ENCODE peak calls at places on chromosomes 3 and 15, in five cellular contexts. L, V, T, D and M are unnamed samples.

GRCh38 chr3:89586256-89586655 is 478.8 kb downstream of the EPHA3 start:
- DNase-seq in L (no peak), V (no peak), T (no peak), D (no peak), M (no peak)

GRCh38 chr15:88257311-88257901 is 867 bp upstream of the NTRK3 start:
- DNase-seq in L (no peak), V (no peak), T (no peak), D (no peak), M (no peak)

GRCh38 chr3:102181202-102181920 is 253.5 kb upstream of the ZPLD1 start:
- DNase-seq in L (no peak), V (no peak), T (peak; percentile 94), D (peak; percentile 97), M (no peak)

GRCh38 chr3:12185172-12185710 is 26.5 kb upstream of the TIMP4 start:
- DNase-seq in L (no peak), V (no peak), T (no peak), D (no peak), M (no peak)

GRCh38 chr3:17030956-17031652 is 146.3 kb downstream of the PLCL2 start:
- DNase-seq in L (no peak), V (no peak), T (no peak), D (no peak), M (no peak)

GRCh38 chr3:169339386-169339785 is 324.1 kb downstream of the MECOM start:
- DNase-seq in L (no peak), V (no peak), T (no peak), D (no peak), M (no peak)

GRCh38 chr3:13883681-13884080 is 3.8 kb upstream of the WNT7A start:
- DNase-seq in L (no peak), V (no peak), T (no peak), D (no peak), M (no peak)

GRCh38 chr3:189813652-189814245 is 182.6 kb downstream of the TP63 start:
- DNase-seq in L (no peak), V (no peak), T (no peak), D (no peak), M (no peak)

GRCh38 chr3:69914395-69914794 is 85.1 kb upstream of the SAMMSON start:
- DNase-seq in L (no peak), V (no peak), T (no peak), D (no peak), M (no peak)

GRCh38 chr3:17183951-17184550 is 299.3 kb downstream of the PLCL2 start:
- DNase-seq in L (no peak), V (no peak), T (peak; percentile 45), D (peak; percentile 58), M (no peak)

GRCh38 chr3:24004171-24004938 is 59.3 kb downstream of the NR1D2 start:
- DNase-seq in L (no peak), V (peak; percentile 26), T (no peak), D (no peak), M (no peak)

GRCh38 chr3:119255214-119255613 is 14.5 kb upstream of the B4GALT4 start:
- DNase-seq in L (no peak), V (no peak), T (no peak), D (no peak), M (no peak)

GRCh38 chr3:53229606-53230005 is 26.2 kb downstream of the TKT start:
- DNase-seq in L (no peak), V (no peak), T (no peak), D (no peak), M (no peak)

GRCh38 chr15:88658972-88659931 is 20.4 kb downstream of the ISG20 start:
- DNase-seq in L (no peak), V (no peak), T (peak; percentile 60), D (no peak), M (no peak)

GRCh38 chr3:179438836-179439235 is 12.4 kb downstream of the GNB4 start:
- DNase-seq in L (no peak), V (peak; percentile 57), T (no peak), D (no peak), M (peak; percentile 74)

DNA sequence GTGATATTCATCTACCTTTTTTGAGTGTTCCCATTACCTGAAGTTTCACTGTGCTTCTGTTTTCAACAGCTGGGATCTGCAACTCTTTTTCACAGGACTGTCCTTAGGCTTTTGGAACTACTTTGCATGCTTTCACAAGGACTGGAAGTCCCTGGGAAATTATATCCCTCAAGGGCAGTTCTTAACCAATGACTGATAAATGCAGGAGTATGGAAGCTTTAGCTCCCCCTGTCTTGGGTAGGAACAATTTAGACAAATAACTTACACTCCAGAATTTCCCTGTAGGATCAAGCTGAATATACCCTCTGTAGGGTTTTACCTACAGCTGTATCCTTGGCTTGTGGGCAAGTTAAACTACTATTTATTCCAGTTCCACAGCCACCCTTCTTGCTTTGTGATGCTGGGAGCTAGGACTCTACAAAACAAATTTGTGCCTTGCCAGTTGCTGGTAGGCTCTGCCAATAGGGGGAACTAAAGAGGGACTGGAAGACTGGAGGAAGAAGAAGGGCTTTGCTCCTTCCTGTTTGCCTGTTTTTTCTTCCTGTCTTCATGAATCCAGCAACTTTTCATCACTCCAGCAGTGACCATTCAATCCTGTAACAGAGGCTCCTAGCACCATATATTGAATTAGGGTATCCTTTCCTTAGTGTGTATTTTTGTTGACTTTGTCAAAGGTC is 6.8 kb upstream of the ZNF280D start:
- DNase-seq in L (no peak), V (no peak), T (no peak), D (no peak), M (no peak)
- TF ChIP-seq CTCF in L (no peak), V (peak; percentile 46), T (no peak), D (peak; percentile 31), M (peak; percentile 55)

DNA sequence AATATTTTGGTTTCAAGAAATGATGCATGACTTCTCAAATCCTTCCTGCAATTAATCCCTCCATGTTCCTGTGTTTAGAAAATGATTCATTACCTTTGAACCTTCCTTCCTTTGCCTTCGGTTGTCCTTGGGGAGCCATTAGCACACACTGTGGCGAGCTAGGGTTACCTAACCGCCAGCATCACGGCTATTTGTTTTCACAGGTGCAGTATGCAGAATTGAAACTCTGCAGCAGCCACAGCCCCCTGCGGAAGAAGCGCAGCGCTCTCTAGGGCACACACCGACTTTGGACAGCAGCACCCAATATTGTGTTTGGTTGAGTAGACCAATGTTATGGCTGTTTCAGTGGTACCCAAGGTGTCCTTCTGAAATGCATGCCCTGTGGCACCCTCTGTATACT is 247.4 kb downstream of the MCTP2 start:
- DNase-seq in L (no peak), V (peak; percentile 1), T (no peak), D (no peak), M (no peak)
- H3K4me3 ChIP-seq in L (no peak overlapping the region), V (no peak overlapping the region), T (no peak overlapping the region), D (no peak overlapping the region), M (no peak overlapping the region)

DNA sequence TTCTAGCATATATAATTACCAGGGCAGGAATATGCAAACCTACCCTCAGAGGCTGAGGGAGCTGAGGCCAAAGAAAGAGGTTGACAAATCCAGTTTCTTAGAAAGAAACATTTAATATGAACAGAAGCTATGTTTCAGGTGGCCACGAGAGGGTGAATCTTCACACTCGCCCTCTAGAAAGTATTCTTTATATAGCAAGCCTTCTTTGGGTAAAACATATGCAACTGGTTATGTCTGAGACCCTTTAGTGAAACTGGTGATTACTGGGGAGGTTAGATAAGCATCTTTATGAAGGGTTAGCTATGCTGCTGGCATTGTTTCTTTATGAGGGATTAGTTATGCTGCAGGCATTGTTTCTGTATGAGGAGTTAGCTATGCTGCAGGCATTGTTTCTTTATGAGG is 50.7 kb upstream of the GOLGA6L2 start:
- DNase-seq in L (no peak), V (no peak), T (peak; percentile 8), D (peak; percentile 28), M (no peak)
- TF ChIP-seq CTCF in L (no peak), V (peak; percentile 40), T (peak; percentile 41), D (peak; percentile 58), M (peak; percentile 42)

GRCh38 chr3:118098818-118099217 is 935.8 kb downstream of the IGSF11 start:
- DNase-seq in L (no peak), V (no peak), T (no peak), D (no peak), M (no peak)
- H3K4me3 ChIP-seq in L (no peak overlapping the region), V (no peak overlapping the region), T (no peak overlapping the region), D (no peak overlapping the region), M (no peak overlapping the region)

GRCh38 chr3:194141415-194142155 is 5.6 kb downstream of the HES1 start:
- DNase-seq in L (peak; percentile 95), V (no peak), T (peak; percentile 89), D (peak; percentile 98), M (no peak)
- TF ChIP-seq CTCF in L (no peak), V (no peak), T (no peak), D (no peak), M (no peak)

GRCh38 chr3:136989781-136990524 is 32.2 kb downstream of the IL20RB start:
- DNase-seq in L (no peak), V (no peak), T (no peak), D (no peak), M (no peak)
- H3K4me3 ChIP-seq in L (no peak overlapping the region), V (no peak overlapping the region), T (no peak overlapping the region), D (no peak overlapping the region), M (no peak overlapping the region)

DNA sequence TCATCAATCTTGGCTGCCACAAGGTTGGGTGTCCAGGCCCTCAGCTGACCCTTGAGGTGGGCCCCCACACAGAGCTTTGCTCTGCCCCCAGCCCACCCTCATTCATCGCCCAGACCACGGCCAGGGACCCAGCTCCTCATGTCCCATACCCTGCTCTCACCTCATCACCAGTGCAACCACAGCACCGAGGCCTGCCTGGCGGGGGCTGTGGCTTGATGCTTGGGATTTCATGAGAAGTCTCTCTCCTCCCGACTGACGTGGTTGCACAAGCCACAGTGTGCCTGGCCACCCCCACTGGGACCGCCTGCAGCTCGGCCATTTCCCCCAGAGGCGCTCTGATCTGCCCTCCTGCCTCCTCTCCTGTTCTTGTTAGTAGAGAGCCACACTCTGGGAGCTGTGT is 45.4 kb upstream of the MTMR10 start:
- DNase-seq in L (no peak), V (no peak), T (no peak), D (no peak), M (no peak)
- TF ChIP-seq CTCF in L (no peak), V (no peak), T (no peak), D (no peak), M (no peak)

DNA sequence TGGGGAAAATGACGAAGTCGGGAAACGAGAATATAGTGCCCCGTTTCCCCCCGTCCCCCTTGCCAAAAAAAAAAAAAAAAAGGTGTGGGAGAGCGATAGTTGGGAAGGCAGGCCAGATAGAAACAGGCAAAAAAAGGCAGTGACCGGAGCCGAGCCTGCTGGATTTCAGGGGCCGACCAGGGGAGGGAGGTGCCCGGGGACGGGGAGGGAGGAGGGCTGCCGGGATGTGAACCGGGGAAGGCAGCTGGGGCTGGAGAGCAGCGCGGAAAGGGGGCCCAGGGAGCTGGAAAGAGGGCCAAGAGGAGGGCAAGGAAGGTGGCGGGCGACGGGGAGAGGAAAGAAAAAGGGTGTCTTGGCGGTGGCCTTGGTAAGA is 831 bp downstream of the LRRN1 start:
- DNase-seq in L (no peak), V (no peak), T (no peak), D (no peak), M (no peak)
- H3K4me3 ChIP-seq in L (peak overlapping the region; percentile 68), V (no peak overlapping the region), T (no peak overlapping the region), D (no peak overlapping the region), M (no peak overlapping the region)